ENCODE peak calls at places on chromosome 1, in six cellular contexts. One of them, this sample, is unnamed.
A peak's percentile ranks its signal among the peaks of the same experiment; 100 is the strongest.

GRCh38 chr1:44962729-44963128 is 23.7 kb downstream of the EIF2B3 start:
- DNase-seq in left ventricle myocardium inferior: no peak
- DNase-seq in AG04449: no peak
- DNase-seq in dorsolateral prefrontal cortex: no peak
- DNase-seq in transverse colon: no peak
- DNase-seq in neural progenitor cell: no peak
- DNase-seq in this sample: no peak

GRCh38 chr1:53590581-53591515 is 131.6 kb downstream of the DMRTB1 start:
- DNase-seq in left ventricle myocardium inferior: no peak
- DNase-seq in AG04449: peak; percentile 45
- DNase-seq in dorsolateral prefrontal cortex: peak; percentile 15
- DNase-seq in transverse colon: peak; percentile 0
- DNase-seq in neural progenitor cell: peak; percentile 56
- DNase-seq in this sample: no peak

GRCh38 chr1:115377411-115377810 is 39.4 kb upstream of the NGF start:
- DNase-seq in left ventricle myocardium inferior: no peak
- DNase-seq in AG04449: no peak
- DNase-seq in dorsolateral prefrontal cortex: no peak
- DNase-seq in transverse colon: no peak
- DNase-seq in neural progenitor cell: no peak
- DNase-seq in this sample: no peak

GRCh38 chr1:180080439-180080838 is 74.2 kb upstream of the QSOX1 start:
- DNase-seq in left ventricle myocardium inferior: no peak
- DNase-seq in AG04449: no peak
- DNase-seq in dorsolateral prefrontal cortex: no peak
- DNase-seq in transverse colon: no peak
- DNase-seq in neural progenitor cell: no peak
- DNase-seq in this sample: no peak

GRCh38 chr1:11836955-11837766 is 10.4 kb downstream of the NPPA start:
- DNase-seq in left ventricle myocardium inferior: no peak
- DNase-seq in AG04449: no peak
- DNase-seq in dorsolateral prefrontal cortex: no peak
- DNase-seq in transverse colon: no peak
- DNase-seq in neural progenitor cell: no peak
- DNase-seq in this sample: no peak

GRCh38 chr1:169025412-169025811 is 81.1 kb upstream of the ATP1B1 start:
- DNase-seq in left ventricle myocardium inferior: no peak
- DNase-seq in AG04449: no peak
- DNase-seq in dorsolateral prefrontal cortex: no peak
- DNase-seq in transverse colon: no peak
- DNase-seq in neural progenitor cell: no peak
- DNase-seq in this sample: no peak

GRCh38 chr1:233614173-233614742 is 352 bp downstream of the KCNK1 start:
- DNase-seq in left ventricle myocardium inferior: peak; percentile 19
- DNase-seq in AG04449: no peak
- DNase-seq in dorsolateral prefrontal cortex: peak; percentile 31
- DNase-seq in transverse colon: peak; percentile 25
- DNase-seq in neural progenitor cell: peak; percentile 55
- DNase-seq in this sample: no peak

GRCh38 chr1:223135176-223135575 is 7.9 kb downstream of the TLR5 start:
- DNase-seq in left ventricle myocardium inferior: peak; percentile 30
- DNase-seq in AG04449: no peak
- DNase-seq in dorsolateral prefrontal cortex: no peak
- DNase-seq in transverse colon: peak; percentile 23
- DNase-seq in neural progenitor cell: no peak
- DNase-seq in this sample: no peak

GRCh38 chr1:78292361-78292760 is 198.4 kb upstream of the PTGFR start:
- DNase-seq in left ventricle myocardium inferior: no peak
- DNase-seq in AG04449: peak; percentile 50
- DNase-seq in dorsolateral prefrontal cortex: no peak
- DNase-seq in transverse colon: no peak
- DNase-seq in neural progenitor cell: no peak
- DNase-seq in this sample: peak; percentile 82

GRCh38 chr1:35558374-35559316 is 1.0 kb downstream of the NCDN start:
- DNase-seq in left ventricle myocardium inferior: no peak
- DNase-seq in AG04449: no peak
- DNase-seq in dorsolateral prefrontal cortex: no peak
- DNase-seq in transverse colon: no peak
- DNase-seq in neural progenitor cell: peak; percentile 76
- DNase-seq in this sample: no peak

GRCh38 chr1:245946905-245947304 is 560.2 kb downstream of the SMYD3 start:
- DNase-seq in left ventricle myocardium inferior: no peak
- DNase-seq in AG04449: no peak
- DNase-seq in dorsolateral prefrontal cortex: no peak
- DNase-seq in transverse colon: no peak
- DNase-seq in neural progenitor cell: peak; percentile 40
- DNase-seq in this sample: no peak

GRCh38 chr1:9181176-9181906 is 52.4 kb upstream of the GPR157 start:
- DNase-seq in left ventricle myocardium inferior: peak; percentile 74
- DNase-seq in AG04449: no peak
- DNase-seq in dorsolateral prefrontal cortex: peak; percentile 48
- DNase-seq in transverse colon: peak; percentile 80
- DNase-seq in neural progenitor cell: peak; percentile 83
- DNase-seq in this sample: no peak

GRCh38 chr1:68623700-68624099 is 126.8 kb upstream of the DEPDC1 start:
- DNase-seq in left ventricle myocardium inferior: peak; percentile 47
- DNase-seq in AG04449: no peak
- DNase-seq in dorsolateral prefrontal cortex: no peak
- DNase-seq in transverse colon: no peak
- DNase-seq in neural progenitor cell: no peak
- DNase-seq in this sample: no peak

GRCh38 chr1:175169305-175170018 is 23.1 kb downstream of the KIAA0040 start:
- DNase-seq in left ventricle myocardium inferior: no peak
- DNase-seq in AG04449: no peak
- DNase-seq in dorsolateral prefrontal cortex: no peak
- DNase-seq in transverse colon: no peak
- DNase-seq in neural progenitor cell: no peak
- DNase-seq in this sample: no peak

GRCh38 chr1:93908394-93909145 is 660 bp downstream of the GCLM start:
- DNase-seq in left ventricle myocardium inferior: peak; percentile 37
- DNase-seq in AG04449: no peak
- DNase-seq in dorsolateral prefrontal cortex: no peak
- DNase-seq in transverse colon: peak; percentile 71
- DNase-seq in neural progenitor cell: peak; percentile 61
- DNase-seq in this sample: no peak

GRCh38 chr1:108686609-108687313 is 5.3 kb upstream of the PRPF38B start:
- DNase-seq in left ventricle myocardium inferior: no peak
- DNase-seq in AG04449: peak; percentile 19
- DNase-seq in dorsolateral prefrontal cortex: no peak
- DNase-seq in transverse colon: no peak
- DNase-seq in neural progenitor cell: no peak
- DNase-seq in this sample: peak; percentile 36

GRCh38 chr1:50214764-50215163 is 106.0 kb downstream of the ELAVL4 start:
- DNase-seq in left ventricle myocardium inferior: no peak
- DNase-seq in AG04449: no peak
- DNase-seq in dorsolateral prefrontal cortex: no peak
- DNase-seq in transverse colon: no peak
- DNase-seq in neural progenitor cell: no peak
- DNase-seq in this sample: no peak

GRCh38 chr1:226631229-226632000 is 82.9 kb downstream of the STUM start:
- DNase-seq in left ventricle myocardium inferior: no peak
- DNase-seq in AG04449: no peak
- DNase-seq in dorsolateral prefrontal cortex: no peak
- DNase-seq in transverse colon: no peak
- DNase-seq in neural progenitor cell: no peak
- DNase-seq in this sample: no peak

GRCh38 chr1:115430717-115431116 is 92.7 kb upstream of the NGF start:
- DNase-seq in left ventricle myocardium inferior: no peak
- DNase-seq in AG04449: peak; percentile 84
- DNase-seq in dorsolateral prefrontal cortex: no peak
- DNase-seq in transverse colon: no peak
- DNase-seq in neural progenitor cell: no peak
- DNase-seq in this sample: peak; percentile 85

GRCh38 chr1:159911668-159912067 is 11.7 kb upstream of the CFAP45 start:
- DNase-seq in left ventricle myocardium inferior: no peak
- DNase-seq in AG04449: no peak
- DNase-seq in dorsolateral prefrontal cortex: no peak
- DNase-seq in transverse colon: no peak
- DNase-seq in neural progenitor cell: no peak
- DNase-seq in this sample: no peak

GRCh38 chr1:203140743-203141520 is 13.4 kb downstream of the ADORA1 start:
- DNase-seq in left ventricle myocardium inferior: no peak
- DNase-seq in AG04449: no peak
- DNase-seq in dorsolateral prefrontal cortex: no peak
- DNase-seq in transverse colon: no peak
- DNase-seq in neural progenitor cell: no peak
- DNase-seq in this sample: no peak

GRCh38 chr1:36567601-36568341 is 85.1 kb upstream of the CSF3R start:
- DNase-seq in left ventricle myocardium inferior: no peak
- DNase-seq in AG04449: no peak
- DNase-seq in dorsolateral prefrontal cortex: peak; percentile 14
- DNase-seq in transverse colon: no peak
- DNase-seq in neural progenitor cell: peak; percentile 38
- DNase-seq in this sample: no peak

GRCh38 chr1:154170547-154171221 is 15.8 kb upstream of the NUP210L start:
- DNase-seq in left ventricle myocardium inferior: no peak
- DNase-seq in AG04449: no peak
- DNase-seq in dorsolateral prefrontal cortex: no peak
- DNase-seq in transverse colon: no peak
- DNase-seq in neural progenitor cell: no peak
- DNase-seq in this sample: no peak

GRCh38 chr1:114154146-114154962 is 685 bp upstream of the SYT6 start:
- DNase-seq in left ventricle myocardium inferior: no peak
- DNase-seq in AG04449: no peak
- DNase-seq in dorsolateral prefrontal cortex: peak; percentile 35
- DNase-seq in transverse colon: no peak
- DNase-seq in neural progenitor cell: peak; percentile 87
- DNase-seq in this sample: no peak

GRCh38 chr1:2586154-2587070 is at the start of gene PRXL2B:
- DNase-seq in left ventricle myocardium inferior: peak; percentile 100
- DNase-seq in AG04449: peak; percentile 92
- DNase-seq in dorsolateral prefrontal cortex: peak; percentile 97
- DNase-seq in transverse colon: peak; percentile 100
- DNase-seq in neural progenitor cell: peak; percentile 99
- DNase-seq in this sample: peak; percentile 91

GRCh38 chr1:27672750-27673112 is 739 bp upstream of the IFI6 start:
- DNase-seq in left ventricle myocardium inferior: no peak
- DNase-seq in AG04449: no peak
- DNase-seq in dorsolateral prefrontal cortex: no peak
- DNase-seq in transverse colon: no peak
- DNase-seq in neural progenitor cell: no peak
- DNase-seq in this sample: no peak
- H3K4me3 ChIP-seq in left ventricle myocardium inferior: peak overlapping the region; percentile 74
- H3K4me3 ChIP-seq in AG04449: peak overlapping the region; percentile 36
- H3K4me3 ChIP-seq in dorsolateral prefrontal cortex: no peak overlapping the region
- H3K4me3 ChIP-seq in transverse colon: no peak overlapping the region
- H3K4me3 ChIP-seq in neural progenitor cell: peak overlapping the region; percentile 30
- H3K4me3 ChIP-seq in this sample: peak overlapping the region; percentile 43

GRCh38 chr1:177567393-177567792 is 396.6 kb downstream of the BRINP2 start:
- DNase-seq in left ventricle myocardium inferior: no peak
- DNase-seq in AG04449: no peak
- DNase-seq in dorsolateral prefrontal cortex: no peak
- DNase-seq in transverse colon: no peak
- DNase-seq in neural progenitor cell: peak; percentile 30
- DNase-seq in this sample: no peak

GRCh38 chr1:177571076-177571475 is 398.8 kb downstream of the SEC16B start:
- DNase-seq in left ventricle myocardium inferior: no peak
- DNase-seq in AG04449: no peak
- DNase-seq in dorsolateral prefrontal cortex: no peak
- DNase-seq in transverse colon: no peak
- DNase-seq in neural progenitor cell: no peak
- DNase-seq in this sample: no peak

GRCh38 chr1:177569476-177569875 is 398.7 kb downstream of the BRINP2 start:
- DNase-seq in left ventricle myocardium inferior: no peak
- DNase-seq in AG04449: no peak
- DNase-seq in dorsolateral prefrontal cortex: no peak
- DNase-seq in transverse colon: no peak
- DNase-seq in neural progenitor cell: no peak
- DNase-seq in this sample: no peak

GRCh38 chr1:177566495-177566894 is 395.7 kb downstream of the BRINP2 start:
- DNase-seq in left ventricle myocardium inferior: no peak
- DNase-seq in AG04449: no peak
- DNase-seq in dorsolateral prefrontal cortex: no peak
- DNase-seq in transverse colon: peak; percentile 13
- DNase-seq in neural progenitor cell: no peak
- DNase-seq in this sample: no peak

GRCh38 chr1:177568702-177569101 is 397.9 kb downstream of the BRINP2 start:
- DNase-seq in left ventricle myocardium inferior: no peak
- DNase-seq in AG04449: no peak
- DNase-seq in dorsolateral prefrontal cortex: no peak
- DNase-seq in transverse colon: no peak
- DNase-seq in neural progenitor cell: peak; percentile 65
- DNase-seq in this sample: no peak
- TF ChIP-seq CTCF in left ventricle myocardium inferior: no peak
- TF ChIP-seq CTCF in AG04449: no peak
- TF ChIP-seq CTCF in dorsolateral prefrontal cortex: no peak
- TF ChIP-seq CTCF in transverse colon: no peak
- TF ChIP-seq CTCF in neural progenitor cell: peak; percentile 48
- TF ChIP-seq CTCF in this sample: no peak

DNA sequence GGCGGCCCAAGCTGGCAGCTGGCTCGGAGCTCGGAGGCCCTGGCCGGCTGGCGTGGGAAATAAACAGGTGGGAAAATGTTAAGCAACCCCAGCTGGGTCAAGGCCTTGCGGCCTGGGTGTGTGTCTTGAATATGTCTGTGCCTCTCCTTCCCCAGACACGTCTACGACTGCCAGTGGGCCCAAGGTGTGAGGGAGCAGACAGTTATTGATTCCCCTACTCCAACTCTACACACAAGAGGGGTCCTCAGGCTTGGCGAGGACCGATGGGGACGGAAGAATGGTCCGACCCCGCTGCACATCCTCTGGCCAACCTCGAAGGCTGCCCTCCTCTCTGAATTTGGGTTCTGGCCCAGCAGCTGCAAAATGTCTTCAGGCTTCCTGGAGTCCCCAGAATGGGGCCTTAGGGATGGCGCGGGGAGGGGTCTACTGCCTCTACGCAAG is 2.2 kb downstream of the IL22RA1 start:
- DNase-seq in left ventricle myocardium inferior: no peak
- DNase-seq in AG04449: no peak
- DNase-seq in dorsolateral prefrontal cortex: no peak
- DNase-seq in transverse colon: no peak
- DNase-seq in neural progenitor cell: no peak
- DNase-seq in this sample: no peak
- H3K4me3 ChIP-seq in left ventricle myocardium inferior: no peak overlapping the region
- H3K4me3 ChIP-seq in AG04449: no peak overlapping the region
- H3K4me3 ChIP-seq in dorsolateral prefrontal cortex: no peak overlapping the region
- H3K4me3 ChIP-seq in transverse colon: no peak overlapping the region
- H3K4me3 ChIP-seq in neural progenitor cell: no peak overlapping the region
- H3K4me3 ChIP-seq in this sample: no peak overlapping the region

DNA sequence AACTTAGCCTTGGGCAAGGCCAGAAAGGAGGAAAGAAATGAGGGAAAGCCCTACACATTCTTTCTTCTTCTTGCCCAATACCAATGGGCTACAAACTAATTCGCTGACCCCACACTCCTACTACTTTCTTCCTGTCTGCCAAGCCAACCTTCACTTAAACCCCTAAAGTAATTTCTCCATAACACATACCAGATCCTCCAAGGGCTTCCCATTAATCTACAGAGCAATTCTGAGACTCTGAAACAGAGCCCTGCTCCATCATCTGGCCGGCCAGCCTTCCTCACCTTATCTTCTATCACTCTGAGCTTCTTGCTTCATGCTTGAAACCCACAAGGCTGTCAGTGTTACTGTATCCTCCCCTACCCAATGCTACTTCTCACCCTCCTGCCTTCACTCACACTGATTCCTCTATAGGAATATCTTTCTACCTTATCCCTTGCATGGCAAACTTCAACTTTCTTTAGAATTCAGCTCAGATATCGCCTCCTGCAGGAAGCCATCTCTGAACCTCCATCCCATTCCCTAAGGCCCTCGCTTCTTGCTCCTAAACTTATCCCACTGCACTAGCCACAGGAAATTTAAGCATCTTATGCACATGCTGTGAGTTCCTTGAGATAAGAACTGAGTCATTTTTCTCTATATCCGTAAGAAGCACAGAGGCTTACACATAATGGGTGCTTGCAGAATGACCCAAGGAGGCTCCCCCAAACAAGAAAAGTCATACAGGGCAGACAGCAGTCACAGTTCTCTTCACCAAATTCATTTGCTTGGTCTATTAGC is 81.9 kb downstream of the JAK1 start:
- DNase-seq in left ventricle myocardium inferior: no peak
- DNase-seq in AG04449: no peak
- DNase-seq in dorsolateral prefrontal cortex: no peak
- DNase-seq in transverse colon: no peak
- DNase-seq in neural progenitor cell: no peak
- DNase-seq in this sample: no peak
- TF ChIP-seq CTCF in left ventricle myocardium inferior: no peak
- TF ChIP-seq CTCF in AG04449: no peak
- TF ChIP-seq CTCF in dorsolateral prefrontal cortex: no peak
- TF ChIP-seq CTCF in transverse colon: no peak
- TF ChIP-seq CTCF in neural progenitor cell: no peak
- TF ChIP-seq CTCF in this sample: no peak